ENCODE peak calls at places on chromosomes 12 and 14, in ten cellular contexts. F, W, H, P, C, I, O, V, K and Y are unnamed samples.

GRCh38 chr14:95287176-95287754 is 32.4 kb downstream of the CLMN start:
- DNase-seq in C (peak), W (no peak), O (no peak), V (peak), K (no peak), H (no peak), P (no peak), I (no peak), F (no peak), Y (no peak)

GRCh38 chr12:29273178-29273843 is 107.7 kb downstream of the ERGIC2 start:
- DNase-seq in O (no peak), F (no peak), K (no peak), W (no peak), P (no peak), C (no peak), V (no peak), I (no peak), H (no peak), Y (no peak)

GRCh38 chr14:102464846-102465341 is 44.7 kb downstream of the ANKRD9 start:
- DNase-seq in C (no peak), P (peak), H (no peak), I (no peak), V (no peak), K (no peak), W (no peak), F (no peak), O (no peak), Y (no peak)

GRCh38 chr12:126418357-126418756 is 1353.1 kb downstream of the AACS start:
- DNase-seq in I (no peak), K (no peak), O (no peak), F (no peak), W (no peak), P (no peak), H (no peak), C (no peak), V (no peak), Y (no peak)

GRCh38 chr14:48546996-48547395 is 871.6 kb upstream of the MDGA2 start:
- DNase-seq in O (no peak), F (no peak), C (no peak), I (no peak), V (no peak), P (no peak), H (peak), W (no peak), K (peak), Y (no peak)

GRCh38 chr12:79128956-79129355 is 264.4 kb downstream of the SYT1 start:
- DNase-seq in P (no peak), W (no peak), I (no peak), F (no peak), K (no peak), O (no peak), H (no peak), C (no peak), V (no peak), Y (no peak)

GRCh38 chr14:54776361-54777001 is 126.1 kb downstream of the GCH1 start:
- DNase-seq in V (peak), K (no peak), O (no peak), C (peak), F (peak), W (peak), I (no peak), H (peak), P (no peak), Y (no peak)

GRCh38 chr12:26732010-26732908 is 100.7 kb downstream of the ITPR2 start:
- DNase-seq in V (no peak), P (no peak), W (no peak), I (no peak), F (no peak), H (no peak), O (no peak), C (no peak), K (no peak), Y (no peak)

GRCh38 chr14:95910628-95911027 is 34.0 kb downstream of the TUNAR start:
- DNase-seq in K (no peak), V (no peak), W (no peak), I (no peak), H (no peak), P (no peak), C (no peak), F (no peak), O (no peak), Y (no peak)

GRCh38 chr12:89253483-89253882 is 98.8 kb downstream of the DUSP6 start:
- DNase-seq in O (no peak), F (no peak), V (no peak), P (no peak), K (peak), H (no peak), W (no peak), I (no peak), C (no peak), Y (no peak)

GRCh38 chr12:121581681-121582439 is 1.0 kb upstream of the KDM2B start:
- DNase-seq in C (no peak), W (no peak), V (no peak), H (no peak), K (no peak), I (no peak), O (no peak), P (no peak), F (no peak), Y (no peak)

GRCh38 chr12:10940389-10940788 is 1.3 kb upstream of the TAS2R14 start:
- DNase-seq in O (no peak), W (peak), F (no peak), C (peak), I (no peak), H (peak), V (no peak), P (no peak), K (peak), Y (no peak)

GRCh38 chr14:27605298-27605697 is 1007.5 kb upstream of the NOVA1 start:
- DNase-seq in F (no peak), P (no peak), C (no peak), V (no peak), I (no peak), O (no peak), H (no peak), K (no peak), W (no peak), Y (no peak)

GRCh38 chr12:67582238-67582834 is 66.2 kb upstream of the DYRK2 start:
- DNase-seq in O (no peak), C (no peak), F (no peak), P (no peak), W (no peak), H (no peak), K (no peak), I (no peak), V (no peak), Y (no peak)

GRCh38 chr12:131871677-131872076 is 22.7 kb upstream of the ULK1 start:
- DNase-seq in P (no peak), K (no peak), W (no peak), V (no peak), F (no peak), H (no peak), O (no peak), C (no peak), I (no peak), Y (no peak)

GRCh38 chr14:63512861-63513260 is 30.3 kb downstream of the PPP2R5E start:
- DNase-seq in C (no peak), V (no peak), O (no peak), H (no peak), K (no peak), F (no peak), W (no peak), I (no peak), P (no peak), Y (no peak)

GRCh38 chr12:108337235-108338223 is 1.6 kb downstream of the CMKLR1 start:
- DNase-seq in C (peak), F (no peak), I (no peak), P (no peak), W (peak), K (peak), O (peak), V (no peak), H (peak), Y (no peak)

GRCh38 chr12:57864382-57864781 is 17.9 kb upstream of the CTDSP2 start:
- DNase-seq in O (no peak), V (no peak), C (no peak), H (no peak), P (no peak), I (no peak), F (no peak), K (no peak), W (no peak), Y (no peak)

GRCh38 chr14:91140672-91141071 is 26.8 kb downstream of the DGLUCY start:
- DNase-seq in P (no peak), C (peak), K (peak), F (no peak), W (peak), H (peak), I (no peak), O (no peak), V (peak), Y (no peak)

GRCh38 chr12:6072302-6072752 is 52.1 kb downstream of the VWF start:
- DNase-seq in W (no peak), C (peak), V (no peak), I (no peak), O (no peak), H (no peak), K (peak), F (peak), P (no peak), Y (no peak)

GRCh38 chr12:64098709-64099354 is 123.3 kb downstream of the KICS2 start:
- DNase-seq in I (no peak), V (peak), P (no peak), W (no peak), O (no peak), F (peak), H (no peak), K (peak), C (peak), Y (no peak)

GRCh38 chr14:90658541-90658967 is 157.7 kb downstream of the TTC7B start:
- DNase-seq in O (peak), V (no peak), C (no peak), W (no peak), H (peak), I (no peak), K (peak), F (no peak), P (no peak), Y (no peak)

GRCh38 chr14:101972126-101972785 is 7.9 kb downstream of the DYNC1H1 start:
- DNase-seq in P (peak), F (peak), C (peak), W (peak), I (no peak), K (peak), H (peak), V (no peak), O (no peak), Y (peak)

GRCh38 chr12:29562167-29562776 is 64.8 kb upstream of the OVCH1 start:
- DNase-seq in F (peak), I (no peak), C (peak), W (no peak), K (no peak), H (peak), O (no peak), P (peak), V (no peak), Y (no peak)

GRCh38 chr12:108299516-108299915 is 39.6 kb downstream of the CMKLR1 start:
- DNase-seq in W (no peak), O (no peak), F (no peak), H (no peak), K (no peak), I (no peak), C (no peak), V (no peak), P (no peak), Y (no peak)

GRCh38 chr12:82619644-82620043 is 67.1 kb upstream of the TMTC2 start:
- DNase-seq in H (no peak), W (no peak), P (no peak), K (no peak), O (no peak), I (no peak), F (no peak), C (no peak), V (no peak), Y (no peak)

GRCh38 chr14:85087201-85087600 is 442.7 kb upstream of the FLRT2 start:
- DNase-seq in O (no peak), F (no peak), P (no peak), W (no peak), K (peak), H (no peak), I (no peak), C (no peak), V (no peak), Y (no peak)